ENCODE peak calls at places on chromosomes 4 and X, in five cellular contexts. U is head of caudate nucleus, Y is cardiac muscle cell, T is left cardiac atrium, G is KG1. W is an unnamed sample.

GRCh38 chr4:139214039-139214534 is 37.1 kb upstream of the ELF2 start:
- DNase-seq in U (no peak), T (no peak), Y (peak), G (no peak), W (peak)

GRCh38 chrX:40108959-40109287 is 11.2 kb upstream of the BCOR start:
- DNase-seq in Y (peak), T (peak), U (peak), G (no peak), W (peak)

GRCh38 chr4:97498875-97499274 is 644.4 kb downstream of the STPG2 start:
- DNase-seq in G (no peak), T (no peak), U (no peak), Y (no peak), W (no peak)

GRCh38 chrX:130734713-130735112 is 168.3 kb downstream of the ENOX2 start:
- DNase-seq in G (no peak), T (no peak), U (no peak), Y (no peak), W (no peak)

GRCh38 chr4:154312246-154312645 is 179.4 kb downstream of the DCHS2 start:
- DNase-seq in Y (no peak), G (no peak), U (no peak), T (no peak), W (no peak)

GRCh38 chr4:77047037-77047436 is 28.8 kb downstream of the CCNI start:
- DNase-seq in U (no peak), G (no peak), T (no peak), Y (no peak), W (peak)

GRCh38 chr4:174111350-174111888 is 172.0 kb downstream of the FBXO8 start:
- DNase-seq in G (no peak), Y (no peak), U (no peak), T (no peak), W (no peak)

GRCh38 chr4:150828159-150828558 is 186.9 kb downstream of the LRBA start:
- DNase-seq in Y (no peak), T (no peak), U (no peak), G (no peak), W (no peak)

GRCh38 chr4:70844180-70844579 is 4.5 kb upstream of the GRSF1 start:
- DNase-seq in Y (no peak), U (no peak), G (no peak), T (no peak), W (no peak)

GRCh38 chr4:151850751-151851150 is 89.9 kb upstream of the GATB start:
- DNase-seq in Y (no peak), G (no peak), U (no peak), T (no peak), W (no peak)

GRCh38 chrX:38175140-38175539 is 45.5 kb downstream of the SRPX start:
- DNase-seq in T (no peak), Y (peak), G (peak), U (peak), W (peak)

GRCh38 chr4:110193822-110194761 is 4.3 kb downstream of the ELOVL6 start:
- DNase-seq in G (no peak), T (peak), U (peak), Y (peak), W (peak)

GRCh38 chrX:51336584-51336983 is 4.0 kb downstream of the NUDT10 start:
- DNase-seq in G (no peak), U (peak), T (no peak), Y (peak), W (peak)

GRCh38 chrX:86002076-86002896 is 45.1 kb downstream of the CHM start:
- DNase-seq in T (no peak), Y (peak), G (no peak), U (no peak), W (no peak)

GRCh38 chrX:133786382-133786781 is 199.0 kb downstream of the GPC3 start:
- DNase-seq in T (no peak), U (no peak), G (no peak), Y (no peak), W (no peak)

GRCh38 chr4:184016742-184017668 is 111.9 kb downstream of the STOX2 start:
- DNase-seq in G (no peak), Y (no peak), U (peak), T (no peak), W (no peak)

GRCh38 chrX:41145920-41146608 is 60.8 kb downstream of the USP9X start:
- DNase-seq in Y (no peak), U (no peak), T (no peak), G (no peak), W (peak)

GRCh38 chr4:168871686-168872085 is 138.4 kb downstream of the CBR4 start:
- DNase-seq in Y (no peak), U (no peak), T (no peak), G (no peak), W (no peak)

GRCh38 chr4:55949480-55949802 is 696 bp downstream of the CEP135 start:
- DNase-seq in G (no peak), U (no peak), Y (peak), T (no peak), W (no peak)

GRCh38 chr4:7196731-7197130 is 4.4 kb downstream of the SORCS2 start:
- DNase-seq in T (no peak), G (no peak), Y (peak), U (no peak), W (no peak)

GRCh38 chr4:99473131-99473530 is 37.7 kb upstream of the C4orf17 start:
- DNase-seq in Y (no peak), T (no peak), G (no peak), U (no peak), W (no peak)

GRCh38 chr4:21699437-21699836 is 249.1 kb downstream of the KCNIP4 start:
- DNase-seq in T (no peak), G (no peak), Y (no peak), U (no peak), W (no peak)

GRCh38 chr4:1497189-1497801 is 91.1 kb upstream of the NKX1-1 start:
- DNase-seq in G (no peak), U (no peak), T (no peak), Y (no peak), W (no peak)

GRCh38 chr4:38254825-38255224 is 294.6 kb downstream of the PTTG2 start:
- DNase-seq in U (no peak), T (no peak), G (no peak), Y (no peak), W (no peak)

GRCh38 chr4:138977525-138977924 is 38.1 kb upstream of the NOCT start:
- DNase-seq in T (no peak), G (no peak), Y (no peak), U (no peak), W (no peak)

GRCh38 chr4:121822796-121823504 is 733 bp downstream of the CCNA2 start:
- DNase-seq in T (no peak), U (peak), G (peak), Y (peak), W (peak)

GRCh38 chr4:70855464-70855863 is 15.8 kb upstream of the GRSF1 start:
- DNase-seq in T (no peak), Y (no peak), G (no peak), U (no peak), W (no peak)

GRCh38 chrX:1417921-1418875 is 26.3 kb upstream of the SLC25A6 start:
- DNase-seq in T (peak), U (no peak), Y (no peak), G (no peak), W (no peak)

GRCh38 chrX:119552508-119552907 is 12.7 kb downstream of the STEEP1 start:
- DNase-seq in U (no peak), G (no peak), T (no peak), Y (no peak), W (no peak)